ENCODE peak calls at places on chromosomes 4 and X, in nine cellular contexts. F is A549, O is HepG2, Z is body of pancreas, I is K562, K is gastrocnemius medialis, Q is GM12878, J is upper lobe of left lung, B is HCT116. W is an unnamed sample.

GRCh38 chr4:159258889-159259560 is 156.1 kb downstream of the RAPGEF2 start:
- ATAC-seq in I (no peak), F (no peak), O (peak; percentile 94), J (no peak), K (no peak), Q (no peak), Z (no peak), B (no peak), W (no peak)

GRCh38 chr4:85372986-85373385 is 102.0 kb upstream of the ARHGAP24 start:
- ATAC-seq in K (no peak), F (no peak), B (no peak), O (no peak), J (no peak), Q (no peak), I (no peak), Z (no peak), W (no peak)

GRCh38 chr4:7003176-7003878 is 39.8 kb upstream of the TADA2B start:
- ATAC-seq in J (no peak), K (peak; percentile 74), F (no peak), B (no peak), Z (no peak), Q (no peak), O (no peak), I (no peak), W (no peak)

GRCh38 chr4:12932203-12932788 is 551.8 kb downstream of the RAB28 start:
- ATAC-seq in F (no peak), Z (no peak), Q (no peak), B (no peak), K (no peak), I (no peak), O (no peak), J (no peak), W (no peak)

GRCh38 chr4:70996014-70996353 is 2.5 kb downstream of the DCK start:
- ATAC-seq in Z (no peak), O (no peak), K (no peak), Q (peak; percentile 9), F (no peak), J (no peak), I (peak; percentile 2), B (no peak), W (no peak)

GRCh38 chr4:162706677-162707076 is 460.0 kb downstream of the NAF1 start:
- ATAC-seq in K (no peak), J (no peak), F (no peak), B (no peak), Q (no peak), Z (no peak), I (no peak), O (no peak), W (no peak)

GRCh38 chr4:138522366-138522765 is 280.2 kb upstream of the SLC7A11 start:
- ATAC-seq in O (peak; percentile 90), B (peak; percentile 81), I (peak; percentile 90), Q (peak; percentile 85), F (no peak), J (peak; percentile 14), Z (peak; percentile 38), K (no peak), W (no peak)

GRCh38 chr4:2715426-2715825 is 40.7 kb downstream of the TNIP2 start:
- ATAC-seq in K (no peak), I (no peak), B (no peak), J (no peak), Z (no peak), O (no peak), F (no peak), Q (no peak), W (no peak)

GRCh38 chrX:9845574-9845948 is 59.3 kb downstream of the SHROOM2 start:
- ATAC-seq in Z (no peak), O (peak; percentile 96), Q (no peak), B (no peak), F (no peak), K (no peak), J (no peak), I (no peak), W (no peak)

GRCh38 chrX:9847071-9847470 is 60.8 kb downstream of the SHROOM2 start:
- ATAC-seq in I (no peak), K (no peak), J (no peak), B (peak; percentile 85), Z (no peak), Q (no peak), F (peak; percentile 80), O (peak; percentile 70), W (no peak)

GRCh38 chrX:9844936-9845573 is 58.8 kb downstream of the SHROOM2 start:
- ATAC-seq in K (no peak), B (no peak), J (no peak), O (peak; percentile 70), Z (no peak), Q (no peak), I (no peak), F (no peak), W (no peak)

GRCh38 chrX:9848718-9849481 is 62.7 kb downstream of the SHROOM2 start:
- ATAC-seq in Z (no peak), B (no peak), F (no peak), O (no peak), I (no peak), J (no peak), Q (no peak), K (no peak), W (no peak)

DNA sequence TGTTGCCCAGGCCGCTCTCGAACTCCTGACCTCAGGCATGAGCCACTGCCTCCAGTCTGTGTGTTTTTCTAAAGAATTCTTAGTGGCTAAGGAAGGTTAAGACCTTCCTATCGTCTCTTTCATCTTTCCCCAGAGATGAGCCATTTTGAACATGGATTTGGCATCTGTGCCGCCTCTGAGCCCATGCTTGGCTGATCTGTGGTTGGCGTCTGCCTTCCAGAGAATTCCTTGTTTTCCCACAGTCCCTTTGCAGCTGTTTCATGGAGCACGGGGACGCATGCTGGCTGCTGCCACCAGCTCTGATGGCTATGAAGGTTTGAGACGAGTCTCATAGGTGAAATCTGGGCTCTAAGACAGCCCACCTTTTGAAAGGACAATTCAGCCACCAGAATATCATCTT is 60.4 kb downstream of the SHROOM2 start:
- ATAC-seq in K (no peak), Z (no peak), F (no peak), I (no peak), O (no peak), J (no peak), Q (no peak), B (no peak), W (no peak)
- H3K27ac ChIP-seq in K (no peak overlapping the region), Z (no peak overlapping the region), F (peak overlapping the region; percentile 70), I (no peak overlapping the region), O (no peak overlapping the region), J (peak overlapping the region; percentile 57), Q (no peak overlapping the region), B (no peak overlapping the region), W (no peak overlapping the region)

GRCh38 chrX:71058116-71058515 is 10.0 kb downstream of the SNX12 start:
- ATAC-seq in B (no peak), O (no peak), Q (no peak), F (no peak), Z (no peak), J (no peak), I (no peak), K (no peak), W (no peak)

GRCh38 chrX:71053217-71053621 is 14.9 kb downstream of the SNX12 start:
- ATAC-seq in I (no peak), F (no peak), K (no peak), Z (no peak), Q (peak; percentile 100), O (no peak), B (no peak), J (no peak), W (no peak)

GRCh38 chrX:71056857-71057256 is 11.3 kb downstream of the SNX12 start:
- ATAC-seq in Q (no peak), I (no peak), O (no peak), Z (no peak), J (no peak), F (no peak), K (no peak), B (no peak), W (no peak)

DNA sequence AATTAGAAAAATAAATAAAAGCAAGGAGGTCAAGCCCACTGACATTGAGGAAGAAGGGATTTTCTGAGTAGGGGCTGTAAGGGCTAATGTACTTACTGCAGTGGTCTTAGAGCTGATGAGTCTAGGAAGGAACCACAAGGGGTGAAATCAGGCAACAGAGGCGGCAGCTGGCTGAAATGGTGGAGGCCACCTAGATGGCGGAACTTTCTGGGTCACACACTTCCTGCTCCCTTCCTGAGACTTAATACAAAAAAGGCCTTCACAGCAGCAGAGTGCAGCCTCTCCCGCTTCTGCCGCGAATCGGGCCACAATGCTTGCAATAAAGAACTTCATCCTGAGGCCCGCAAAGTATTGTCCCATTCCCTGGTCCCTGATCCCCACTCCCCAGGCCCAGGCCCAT is 15.4 kb downstream of the SNX12 start:
- ATAC-seq in F (no peak), Z (no peak), Q (peak; percentile 64), K (no peak), O (no peak), I (no peak), J (no peak), B (no peak), W (no peak)
- H3K4me3 ChIP-seq in F (no peak overlapping the region), Z (no peak overlapping the region), Q (peak overlapping the region; percentile 55), K (no peak overlapping the region), O (no peak overlapping the region), I (no peak overlapping the region), J (no peak overlapping the region), B (no peak overlapping the region), W (no peak overlapping the region)

DNA sequence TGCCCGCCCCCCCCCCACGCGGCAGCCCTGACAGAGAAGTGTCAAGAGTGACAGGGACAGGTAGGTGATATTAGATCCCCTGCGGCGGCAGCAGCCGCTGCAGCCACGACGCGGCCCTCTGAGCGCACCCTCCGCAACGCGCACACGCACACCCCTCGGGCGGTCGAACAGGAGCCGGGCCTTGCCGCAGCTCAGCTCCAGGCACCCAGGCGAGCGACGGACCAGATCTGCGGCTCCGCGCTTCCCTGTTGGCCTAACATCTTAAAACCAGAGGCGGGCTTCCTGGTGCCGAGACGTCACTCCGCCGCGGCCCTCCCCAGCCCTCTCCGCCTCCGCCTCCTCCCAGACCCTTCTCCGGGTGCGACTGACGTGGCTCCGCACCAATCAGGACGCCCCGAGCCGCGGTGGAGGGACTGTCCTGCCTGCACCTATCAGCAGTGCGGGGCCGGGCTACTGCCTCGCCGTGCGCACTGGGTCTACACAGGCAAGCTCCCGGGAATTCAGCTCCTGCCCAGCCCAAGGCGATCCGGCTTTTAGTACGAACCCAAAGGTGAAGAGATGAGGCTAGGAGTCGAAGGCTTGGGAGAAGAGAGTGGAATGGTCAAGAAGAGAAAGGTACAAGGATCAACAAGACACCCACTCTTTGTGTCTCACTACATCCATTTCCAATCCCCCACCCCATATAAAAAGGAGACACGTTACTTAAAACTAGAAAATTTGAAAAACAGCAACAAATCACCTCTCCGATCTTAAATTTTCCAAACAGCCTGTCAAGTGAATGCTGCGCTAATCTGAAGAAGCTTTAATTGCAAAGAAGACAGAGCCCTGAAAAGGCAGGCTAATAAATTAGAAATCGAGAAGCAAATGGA is at the start of gene PITX2:
- ATAC-seq in Z (peak; percentile 77), K (peak; percentile 71), F (no peak), O (no peak), J (peak; percentile 96), I (peak; percentile 83), Q (peak; percentile 70), B (peak; percentile 100), W (peak; percentile 98)
- TF ChIP-seq POLR2A in Z (no peak), K (peak; percentile 91), F (no peak), O (no peak), J (no peak), I (no peak), Q (peak; percentile 50), B (peak; percentile 49), W (peak; percentile 76)

DNA sequence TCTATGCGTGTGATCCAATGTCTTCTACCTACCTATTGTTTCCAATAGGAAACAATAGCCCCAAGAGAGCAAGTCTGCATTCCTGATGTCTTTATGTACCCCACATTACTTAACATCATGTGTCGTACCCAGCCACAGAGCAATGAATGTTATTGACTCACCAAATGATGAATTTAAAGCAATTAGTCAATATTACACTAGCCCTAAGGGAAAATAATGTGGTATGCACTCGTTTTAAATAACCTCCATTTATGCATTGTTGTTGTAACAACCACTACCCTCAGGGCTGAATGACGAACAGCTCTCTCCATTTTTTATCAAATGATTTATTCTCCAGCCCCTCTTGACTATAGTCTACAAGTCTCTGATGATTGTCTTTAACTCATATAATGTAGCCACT is 601.8 kb upstream of the GRIA3 start:
- ATAC-seq in F (no peak), Q (no peak), Z (no peak), K (no peak), O (no peak), J (no peak), I (no peak), B (no peak), W (no peak)
- H3K27ac ChIP-seq in F (no peak overlapping the region), Q (no peak overlapping the region), Z (no peak overlapping the region), K (no peak overlapping the region), O (no peak overlapping the region), J (no peak overlapping the region), I (no peak overlapping the region), B (no peak overlapping the region), W (no peak overlapping the region)